ENCODE peak calls at places on chromosomes 1 and 21, in five cellular contexts. G is upper lobe of right lung, J is left ventricle myocardium inferior, B is fibroblast of lung, X is adrenal gland. T is an unnamed sample.

GRCh38 chr1:91784191-91784590 is 101.8 kb downstream of the TGFBR3 start:
- DNase-seq in J (no peak), X (no peak), B (no peak), G (no peak), T (no peak)

GRCh38 chr1:9573723-9574122 is 15.0 kb upstream of the TMEM201 start:
- DNase-seq in J (no peak), B (peak; percentile 54), X (no peak), G (no peak), T (no peak)

GRCh38 chr21:46100426-46100825 is 2.5 kb downstream of the COL6A2 start:
- DNase-seq in B (peak; percentile 76), X (no peak), J (no peak), G (no peak), T (no peak)

GRCh38 chr1:189987509-189987908 is 490.2 kb downstream of the BRINP3 start:
- DNase-seq in B (no peak), J (no peak), X (no peak), G (no peak), T (no peak)

GRCh38 chr1:246837418-246838117 is 94.2 kb downstream of the AHCTF1 start:
- DNase-seq in X (no peak), B (no peak), J (no peak), G (no peak), T (no peak)

GRCh38 chr1:103514920-103515503 is 10.5 kb upstream of the RNPC3 start:
- DNase-seq in B (peak; percentile 76), X (peak; percentile 19), J (no peak), G (no peak), T (no peak)

GRCh38 chr1:201423655-201424610 is 2.4 kb upstream of the TNNI1 start:
- DNase-seq in G (no peak), J (no peak), X (no peak), B (no peak), T (peak; percentile 92)

GRCh38 chr1:91697322-91698260 is 188.4 kb downstream of the TGFBR3 start:
- DNase-seq in G (no peak), X (no peak), B (peak; percentile 92), J (no peak), T (no peak)

GRCh38 chr1:11999236-11999635 is 19.0 kb downstream of the MFN2 start:
- DNase-seq in X (no peak), J (no peak), G (no peak), B (no peak), T (no peak)

GRCh38 chr1:212979340-212980122 is 29.2 kb downstream of the VASH2 start:
- DNase-seq in X (no peak), J (no peak), B (no peak), G (no peak), T (peak; percentile 92)

GRCh38 chr1:28156821-28157220 is 19.7 kb downstream of the PTAFR start:
- DNase-seq in X (peak; percentile 43), G (peak; percentile 86), J (peak; percentile 35), B (no peak), T (no peak)

GRCh38 chr1:210332719-210333398 is 4.2 kb downstream of the HHAT start:
- DNase-seq in G (no peak), J (no peak), B (no peak), X (no peak), T (no peak)

GRCh38 chr21:46118871-46119564 is 21.1 kb downstream of the COL6A2 start:
- DNase-seq in B (no peak), J (peak; percentile 12), G (peak; percentile 57), X (no peak), T (no peak)

GRCh38 chr1:23167353-23168078 is 1.1 kb downstream of the LUZP1 start:
- DNase-seq in J (peak; percentile 50), B (peak; percentile 63), G (peak; percentile 77), X (peak; percentile 47), T (peak; percentile 59)

GRCh38 chr1:153348511-153349362 is at the start of gene PGLYRP4:
- DNase-seq in B (no peak), J (no peak), G (no peak), X (no peak), T (no peak)

GRCh38 chr1:208242829-208243521 is 1.2 kb downstream of the PLXNA2 start:
- DNase-seq in G (peak; percentile 76), X (no peak), B (peak; percentile 29), J (no peak), T (peak; percentile 59)

GRCh38 chr21:17671733-17672132 is 59.0 kb upstream of the BTG3 start:
- DNase-seq in X (no peak), B (no peak), J (no peak), G (no peak), T (no peak)

GRCh38 chr1:69191280-69191679 is 376.4 kb upstream of the LRRC7 start:
- DNase-seq in J (no peak), B (no peak), X (no peak), G (no peak), T (no peak)

GRCh38 chr21:43734131-43734634 is 15.3 kb downstream of the PDXK start:
- DNase-seq in B (no peak), G (peak; percentile 71), J (no peak), X (no peak), T (no peak)

GRCh38 chr1:171254859-171255258 is 6.6 kb downstream of the FMO1 start:
- DNase-seq in X (no peak), G (no peak), J (no peak), B (peak; percentile 38), T (no peak)

GRCh38 chr1:28329395-28330153 is 734 bp downstream of the MED18 start:
- DNase-seq in J (no peak), B (peak; percentile 21), G (peak; percentile 66), X (peak; percentile 55), T (peak; percentile 55)

GRCh38 chr1:235866207-235866912 is at the start of gene LYST:
- DNase-seq in G (peak; percentile 80), J (peak; percentile 40), B (peak; percentile 49), X (peak; percentile 68), T (peak; percentile 36)

GRCh38 chr1:240998441-240999015 is 358.5 kb downstream of the RGS7 start:
- DNase-seq in J (no peak), X (no peak), B (no peak), G (no peak), T (no peak)

GRCh38 chr1:223714421-223714724 is 2.0 kb downstream of the CAPN2 start:
- DNase-seq in J (no peak), G (no peak), B (no peak), X (no peak), T (no peak)

GRCh38 chr1:221100196-221100950 is 221.1 kb downstream of the HLX start:
- DNase-seq in J (no peak), B (peak; percentile 87), X (peak; percentile 5), G (no peak), T (peak; percentile 17)

GRCh38 chr1:181949500-181949899 is 112.0 kb downstream of the ZNF648 start:
- DNase-seq in G (no peak), J (no peak), B (no peak), X (no peak), T (no peak)

GRCh38 chr1:66938618-66939017 is 13.8 kb downstream of the MIER1 start:
- DNase-seq in B (peak; percentile 38), X (no peak), J (no peak), G (no peak), T (no peak)

GRCh38 chr1:219189942-219190341 is 16.3 kb downstream of the LYPLAL1 start:
- DNase-seq in X (no peak), J (no peak), B (no peak), G (no peak), T (no peak)

GRCh38 chr1:94236021-94236491 is 1.3 kb downstream of the ARHGAP29 start:
- DNase-seq in J (no peak), B (peak; percentile 34), X (no peak), G (no peak), T (peak; percentile 51)

GRCh38 chr1:22709227-22709626 is 1.4 kb upstream of the EPHB2 start:
- DNase-seq in J (no peak), X (no peak), G (no peak), B (no peak), T (no peak)

GRCh38 chr1:143698016-143698415 is 273.8 kb downstream of the FAM72C start:
- DNase-seq in B (peak; percentile 3), G (peak; percentile 80), X (peak; percentile 10), J (no peak), T (peak; percentile 6)

GRCh38 chr1:164733070-164733469 is 174.1 kb downstream of the PBX1 start:
- DNase-seq in B (peak; percentile 57), X (peak; percentile 38), G (no peak), J (no peak), T (no peak)

GRCh38 chr1:26015358-26015757 is 6.2 kb upstream of the EXTL1 start:
- DNase-seq in X (peak; percentile 74), G (peak; percentile 75), B (peak; percentile 69), J (no peak), T (no peak)

GRCh38 chr1:168843950-168844349 is 114.9 kb upstream of the DPT start:
- DNase-seq in B (no peak), X (no peak), G (no peak), J (no peak), T (no peak)

GRCh38 chr21:42089665-42090310 is 18.7 kb downstream of the UMODL1 start:
- DNase-seq in G (no peak), X (no peak), J (no peak), B (no peak), T (no peak)

GRCh38 chr1:203082571-203083462 is 3.0 kb downstream of the MYOG start:
- DNase-seq in J (no peak), G (no peak), X (no peak), B (no peak), T (no peak)

GRCh38 chr1:201426395-201427310 is 5.1 kb upstream of the TNNI1 start:
- DNase-seq in J (peak; percentile 36), X (no peak), B (no peak), G (no peak), T (peak; percentile 81)

GRCh38 chr1:27979151-27979858 is 19.5 kb downstream of the XKR8 start:
- DNase-seq in G (no peak), B (peak; percentile 88), J (no peak), X (no peak), T (no peak)

GRCh38 chr21:39182016-39182415 is 1.2 kb downstream of the PSMG1 start:
- DNase-seq in J (no peak), X (no peak), B (no peak), G (no peak), T (no peak)
- H3K27ac ChIP-seq in J (no peak overlapping the region), X (no peak overlapping the region), B (peak overlapping the region; percentile 82), G (no peak overlapping the region), T (no peak overlapping the region)

GRCh38 chr1:2190491-2190976 is 4.0 kb downstream of the FAAP20 start:
- DNase-seq in J (no peak), G (no peak), B (no peak), X (peak; percentile 47), T (no peak)
- H3K27ac ChIP-seq in J (peak overlapping the region; percentile 99), G (peak overlapping the region; percentile 91), B (peak overlapping the region; percentile 93), X (peak overlapping the region; percentile 94), T (no peak overlapping the region)

GRCh38 chr1:183694636-183695035 is 41.5 kb upstream of the APOBEC4 start:
- DNase-seq in J (no peak), G (no peak), B (no peak), X (no peak), T (no peak)
- H3K27ac ChIP-seq in J (no peak overlapping the region), G (no peak overlapping the region), B (no peak overlapping the region), X (no peak overlapping the region), T (no peak overlapping the region)

DNA sequence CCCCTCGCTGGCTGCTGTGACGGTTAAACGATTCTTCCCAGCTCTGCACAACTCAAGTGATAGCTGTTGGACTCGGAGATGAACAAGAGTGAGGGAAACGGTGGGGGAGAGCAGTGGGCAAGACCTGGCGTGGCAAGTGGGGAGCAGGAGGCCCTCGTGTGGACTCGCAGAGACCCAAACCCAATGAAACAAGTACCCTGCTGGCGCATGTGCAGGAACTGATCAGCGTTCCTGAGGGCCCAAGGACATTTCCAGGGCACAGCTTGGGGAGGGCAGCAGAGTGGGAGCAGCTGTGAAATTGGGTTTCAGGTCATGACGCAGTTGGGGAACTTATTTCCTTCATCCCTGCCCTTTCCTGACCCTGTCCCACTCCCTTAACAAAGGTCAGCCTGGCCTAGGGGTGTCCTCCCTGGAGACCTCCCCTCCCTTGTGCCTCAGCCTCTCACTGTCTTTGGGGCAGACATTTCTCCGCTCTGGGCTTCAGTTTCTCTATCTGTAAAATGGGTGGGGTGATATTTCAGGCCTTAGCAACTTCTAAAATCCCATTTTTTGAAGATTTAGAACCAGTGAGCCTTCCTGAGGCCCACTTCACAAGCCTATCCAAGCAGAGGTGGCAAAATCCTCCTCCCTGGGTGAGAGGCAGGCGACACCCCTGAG is 27.9 kb upstream of the ECE1 start:
- DNase-seq in G (no peak), B (no peak), J (no peak), X (peak; percentile 82), T (no peak)
- H3K27ac ChIP-seq in G (peak overlapping the region; percentile 59), B (peak overlapping the region; percentile 83), J (peak overlapping the region; percentile 89), X (peak overlapping the region; percentile 94), T (peak overlapping the region; percentile 68)